ENCODE peak calls at places on chromosomes 5 and 9, in five cellular contexts. One of them, this sample, is unnamed.

GRCh38 chr9:126068534-126069230 is 257.9 kb upstream of the MVB12B start:
- DNase-seq in endothelial cell of umbilical vein: no peak
- DNase-seq in HCT116: no peak
- DNase-seq in HepG2: no peak
- DNase-seq in GM12878: no peak
- DNase-seq in this sample: no peak

GRCh38 chr9:8961186-8961666 is 1161.6 kb upstream of the DMAC1 start:
- DNase-seq in endothelial cell of umbilical vein: no peak
- DNase-seq in HCT116: no peak
- DNase-seq in HepG2: peak; percentile 97
- DNase-seq in GM12878: no peak
- DNase-seq in this sample: no peak

GRCh38 chr5:178832618-178833201 is 27.0 kb upstream of the ZNF354B start:
- DNase-seq in endothelial cell of umbilical vein: no peak
- DNase-seq in HCT116: peak; percentile 75
- DNase-seq in HepG2: no peak
- DNase-seq in GM12878: no peak
- DNase-seq in this sample: no peak

GRCh38 chr5:181035991-181036815 is 3.9 kb upstream of the BTNL9 start:
- DNase-seq in endothelial cell of umbilical vein: no peak
- DNase-seq in HCT116: no peak
- DNase-seq in HepG2: no peak
- DNase-seq in GM12878: no peak
- DNase-seq in this sample: no peak

GRCh38 chr5:82593481-82593880 is 315.3 kb upstream of the RPS23 start:
- DNase-seq in endothelial cell of umbilical vein: no peak
- DNase-seq in HCT116: no peak
- DNase-seq in HepG2: no peak
- DNase-seq in GM12878: no peak
- DNase-seq in this sample: no peak

GRCh38 chr5:172903790-172904189 is 55.4 kb upstream of the RPL26L1 start:
- DNase-seq in endothelial cell of umbilical vein: peak; percentile 84
- DNase-seq in HCT116: peak; percentile 7
- DNase-seq in HepG2: no peak
- DNase-seq in GM12878: no peak
- DNase-seq in this sample: peak; percentile 70

GRCh38 chr5:37111426-37112382 is 137.5 kb downstream of the CPLANE1 start:
- DNase-seq in endothelial cell of umbilical vein: no peak
- DNase-seq in HCT116: no peak
- DNase-seq in HepG2: no peak
- DNase-seq in GM12878: peak; percentile 64
- DNase-seq in this sample: no peak

GRCh38 chr5:58794875-58795274 is 212.0 kb downstream of the RAB3C start:
- DNase-seq in endothelial cell of umbilical vein: no peak
- DNase-seq in HCT116: no peak
- DNase-seq in HepG2: no peak
- DNase-seq in GM12878: peak; percentile 49
- DNase-seq in this sample: no peak

GRCh38 chr9:35756743-35757526 is 2.9 kb upstream of the MSMP start:
- DNase-seq in endothelial cell of umbilical vein: peak; percentile 84
- DNase-seq in HCT116: peak; percentile 38
- DNase-seq in HepG2: peak; percentile 62
- DNase-seq in GM12878: no peak
- DNase-seq in this sample: no peak

GRCh38 chr9:35070823-35071813 is 1.3 kb downstream of the VCP start:
- DNase-seq in endothelial cell of umbilical vein: peak; percentile 24
- DNase-seq in HCT116: no peak
- DNase-seq in HepG2: no peak
- DNase-seq in GM12878: no peak
- DNase-seq in this sample: no peak

GRCh38 chr9:75229605-75230332 is 141.5 kb downstream of the OSTF1 start:
- DNase-seq in endothelial cell of umbilical vein: peak; percentile 21
- DNase-seq in HCT116: peak; percentile 68
- DNase-seq in HepG2: peak; percentile 58
- DNase-seq in GM12878: no peak
- DNase-seq in this sample: no peak

GRCh38 chr5:139903450-139903804 is 107.8 kb downstream of the PSD2 start:
- DNase-seq in endothelial cell of umbilical vein: no peak
- DNase-seq in HCT116: no peak
- DNase-seq in HepG2: no peak
- DNase-seq in GM12878: no peak
- DNase-seq in this sample: no peak

GRCh38 chr9:33161589-33162132 is 5.5 kb downstream of the B4GALT1 start:
- DNase-seq in endothelial cell of umbilical vein: no peak
- DNase-seq in HCT116: peak; percentile 78
- DNase-seq in HepG2: no peak
- DNase-seq in GM12878: no peak
- DNase-seq in this sample: no peak

GRCh38 chr5:118937393-118938061 is 50.8 kb downstream of the DTWD2 start:
- DNase-seq in endothelial cell of umbilical vein: no peak
- DNase-seq in HCT116: no peak
- DNase-seq in HepG2: peak; percentile 43
- DNase-seq in GM12878: peak; percentile 5
- DNase-seq in this sample: no peak

GRCh38 chr9:136603901-136604816 is 58.3 kb upstream of the NOTCH1 start:
- DNase-seq in endothelial cell of umbilical vein: no peak
- DNase-seq in HCT116: no peak
- DNase-seq in HepG2: no peak
- DNase-seq in GM12878: no peak
- DNase-seq in this sample: no peak

GRCh38 chr9:16627967-16628366 is 242.5 kb downstream of the BNC2 start:
- DNase-seq in endothelial cell of umbilical vein: peak; percentile 92
- DNase-seq in HCT116: no peak
- DNase-seq in HepG2: no peak
- DNase-seq in GM12878: no peak
- DNase-seq in this sample: peak; percentile 90

GRCh38 chr5:146005723-146006122 is 69.3 kb downstream of the SH3RF2 start:
- DNase-seq in endothelial cell of umbilical vein: no peak
- DNase-seq in HCT116: no peak
- DNase-seq in HepG2: no peak
- DNase-seq in GM12878: no peak
- DNase-seq in this sample: no peak

GRCh38 chr9:131030239-131030977 is 21.4 kb downstream of the LAMC3 start:
- DNase-seq in endothelial cell of umbilical vein: no peak
- DNase-seq in HCT116: no peak
- DNase-seq in HepG2: no peak
- DNase-seq in GM12878: no peak
- DNase-seq in this sample: no peak

GRCh38 chr5:166486348-166486747 is 1805.1 kb upstream of the WWC1 start:
- DNase-seq in endothelial cell of umbilical vein: no peak
- DNase-seq in HCT116: no peak
- DNase-seq in HepG2: no peak
- DNase-seq in GM12878: no peak
- DNase-seq in this sample: no peak

GRCh38 chr5:126516133-126516532 is 78.9 kb downstream of the ALDH7A1 start:
- DNase-seq in endothelial cell of umbilical vein: no peak
- DNase-seq in HCT116: no peak
- DNase-seq in HepG2: no peak
- DNase-seq in GM12878: no peak
- DNase-seq in this sample: no peak

GRCh38 chr9:135587658-135588057 is 26.1 kb downstream of the PAEP start:
- DNase-seq in endothelial cell of umbilical vein: peak; percentile 31
- DNase-seq in HCT116: no peak
- DNase-seq in HepG2: no peak
- DNase-seq in GM12878: no peak
- DNase-seq in this sample: no peak

GRCh38 chr9:89314955-89315354 is 3.3 kb upstream of the SECISBP2 start:
- DNase-seq in endothelial cell of umbilical vein: no peak
- DNase-seq in HCT116: no peak
- DNase-seq in HepG2: no peak
- DNase-seq in GM12878: no peak
- DNase-seq in this sample: no peak

GRCh38 chr5:116532762-116533525 is 41.7 kb downstream of the SEMA6A start:
- DNase-seq in endothelial cell of umbilical vein: no peak
- DNase-seq in HCT116: no peak
- DNase-seq in HepG2: peak; percentile 97
- DNase-seq in GM12878: no peak
- DNase-seq in this sample: no peak

GRCh38 chr9:20339611-20340010 is 282.7 kb downstream of the MLLT3 start:
- DNase-seq in endothelial cell of umbilical vein: no peak
- DNase-seq in HCT116: no peak
- DNase-seq in HepG2: no peak
- DNase-seq in GM12878: no peak
- DNase-seq in this sample: no peak

GRCh38 chr9:136745389-136746218 is 2.7 kb downstream of the LCN6 start:
- DNase-seq in endothelial cell of umbilical vein: no peak
- DNase-seq in HCT116: no peak
- DNase-seq in HepG2: no peak
- DNase-seq in GM12878: no peak
- DNase-seq in this sample: no peak

GRCh38 chr9:93081081-93081529 is 14.9 kb upstream of the CARD19 start:
- DNase-seq in endothelial cell of umbilical vein: no peak
- DNase-seq in HCT116: no peak
- DNase-seq in HepG2: no peak
- DNase-seq in GM12878: no peak
- DNase-seq in this sample: no peak

GRCh38 chr5:173310861-173311515 is 17.2 kb downstream of the STC2 start:
- DNase-seq in endothelial cell of umbilical vein: no peak
- DNase-seq in HCT116: no peak
- DNase-seq in HepG2: no peak
- DNase-seq in GM12878: no peak
- DNase-seq in this sample: no peak

GRCh38 chr9:130537346-130538050 is 41.9 kb upstream of the FUBP3 start:
- DNase-seq in endothelial cell of umbilical vein: peak; percentile 42
- DNase-seq in HCT116: no peak
- DNase-seq in HepG2: no peak
- DNase-seq in GM12878: no peak
- DNase-seq in this sample: no peak

GRCh38 chr9:19935422-19935821 is 146.6 kb upstream of the SLC24A2 start:
- DNase-seq in endothelial cell of umbilical vein: no peak
- DNase-seq in HCT116: no peak
- DNase-seq in HepG2: no peak
- DNase-seq in GM12878: no peak
- DNase-seq in this sample: no peak

GRCh38 chr5:32520995-32521394 is 64.4 kb upstream of the SUB1 start:
- DNase-seq in endothelial cell of umbilical vein: no peak
- DNase-seq in HCT116: no peak
- DNase-seq in HepG2: no peak
- DNase-seq in GM12878: no peak
- DNase-seq in this sample: no peak

GRCh38 chr5:176543428-176544182 is 5.5 kb upstream of the CDHR2 start:
- DNase-seq in endothelial cell of umbilical vein: no peak
- DNase-seq in HCT116: no peak
- DNase-seq in HepG2: no peak
- DNase-seq in GM12878: no peak
- DNase-seq in this sample: no peak

GRCh38 chr5:83636141-83636540 is 84.5 kb downstream of the HAPLN1 start:
- DNase-seq in endothelial cell of umbilical vein: no peak
- DNase-seq in HCT116: no peak
- DNase-seq in HepG2: no peak
- DNase-seq in GM12878: no peak
- DNase-seq in this sample: no peak

GRCh38 chr5:93048858-93049257 is 532.2 kb downstream of the NR2F1-AS1 start:
- DNase-seq in endothelial cell of umbilical vein: no peak
- DNase-seq in HCT116: no peak
- DNase-seq in HepG2: no peak
- DNase-seq in GM12878: no peak
- DNase-seq in this sample: no peak
- TF ChIP-seq EZH2 in endothelial cell of umbilical vein: no peak
- TF ChIP-seq EZH2 in HCT116: no peak
- TF ChIP-seq EZH2 in HepG2: no peak
- TF ChIP-seq EZH2 in GM12878: no peak
- TF ChIP-seq EZH2 in this sample: no peak

GRCh38 chr5:167513383-167513782 is 778.1 kb upstream of the WWC1 start:
- DNase-seq in endothelial cell of umbilical vein: no peak
- DNase-seq in HCT116: no peak
- DNase-seq in HepG2: no peak
- DNase-seq in GM12878: no peak
- DNase-seq in this sample: no peak

GRCh38 chr5:167512111-167512510 is 779.3 kb upstream of the WWC1 start:
- DNase-seq in endothelial cell of umbilical vein: no peak
- DNase-seq in HCT116: no peak
- DNase-seq in HepG2: no peak
- DNase-seq in GM12878: no peak
- DNase-seq in this sample: no peak

GRCh38 chr5:167514461-167514860 is 777.0 kb upstream of the WWC1 start:
- DNase-seq in endothelial cell of umbilical vein: no peak
- DNase-seq in HCT116: no peak
- DNase-seq in HepG2: no peak
- DNase-seq in GM12878: no peak
- DNase-seq in this sample: no peak

DNA sequence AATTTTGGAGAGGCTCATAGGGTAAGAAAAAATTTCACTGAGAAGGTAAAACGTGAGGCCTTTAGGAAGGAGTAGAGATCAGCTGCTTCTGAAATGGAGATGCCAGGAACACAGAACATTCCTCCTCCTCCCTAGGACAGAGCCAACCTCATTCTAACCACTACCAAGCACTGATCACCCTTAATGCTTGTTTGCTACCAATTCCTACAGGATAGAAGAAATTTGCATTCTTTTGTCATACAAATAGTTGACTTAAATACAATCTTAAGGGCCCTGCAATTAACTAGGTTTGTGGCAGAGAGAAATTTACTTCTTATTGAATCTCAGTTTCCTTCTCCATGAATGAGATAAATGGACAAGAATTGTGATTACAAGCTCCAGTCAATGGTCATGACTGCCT is 780.2 kb upstream of the WWC1 start:
- DNase-seq in endothelial cell of umbilical vein: no peak
- DNase-seq in HCT116: no peak
- DNase-seq in HepG2: no peak
- DNase-seq in GM12878: no peak
- DNase-seq in this sample: no peak
- H3K27ac ChIP-seq in endothelial cell of umbilical vein: no peak overlapping the region
- H3K27ac ChIP-seq in HCT116: no peak overlapping the region
- H3K27ac ChIP-seq in HepG2: no peak overlapping the region
- H3K27ac ChIP-seq in GM12878: no peak overlapping the region
- H3K27ac ChIP-seq in this sample: no peak overlapping the region

DNA sequence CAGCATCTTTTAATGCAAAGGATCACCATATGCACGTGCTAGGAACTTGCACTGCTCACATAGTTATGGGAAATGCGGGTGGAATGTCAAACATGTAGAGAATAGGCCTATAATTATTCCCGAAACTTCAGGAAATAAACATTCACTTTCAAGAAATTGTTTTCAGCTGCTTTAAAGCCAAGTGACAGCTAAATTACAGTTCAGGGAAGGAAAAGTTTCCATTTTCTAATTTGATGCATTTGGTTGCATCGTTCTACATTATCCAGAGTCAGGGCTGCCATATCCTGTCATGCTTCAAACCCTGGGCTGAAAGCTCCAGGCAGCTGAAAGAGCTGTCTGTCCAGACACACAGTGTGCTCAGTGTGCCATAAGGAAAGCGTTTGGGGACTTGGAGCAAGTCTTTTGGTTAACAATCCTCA is 518.1 kb downstream of the CSNK1G3 start:
- DNase-seq in endothelial cell of umbilical vein: no peak
- DNase-seq in HCT116: no peak
- DNase-seq in HepG2: no peak
- DNase-seq in GM12878: no peak
- DNase-seq in this sample: no peak
- TF ChIP-seq POLR2AphosphoS5 in endothelial cell of umbilical vein: no peak
- TF ChIP-seq POLR2AphosphoS5 in HCT116: no peak
- TF ChIP-seq POLR2AphosphoS5 in HepG2: no peak
- TF ChIP-seq POLR2AphosphoS5 in GM12878: no peak
- TF ChIP-seq POLR2AphosphoS5 in this sample: no peak

DNA sequence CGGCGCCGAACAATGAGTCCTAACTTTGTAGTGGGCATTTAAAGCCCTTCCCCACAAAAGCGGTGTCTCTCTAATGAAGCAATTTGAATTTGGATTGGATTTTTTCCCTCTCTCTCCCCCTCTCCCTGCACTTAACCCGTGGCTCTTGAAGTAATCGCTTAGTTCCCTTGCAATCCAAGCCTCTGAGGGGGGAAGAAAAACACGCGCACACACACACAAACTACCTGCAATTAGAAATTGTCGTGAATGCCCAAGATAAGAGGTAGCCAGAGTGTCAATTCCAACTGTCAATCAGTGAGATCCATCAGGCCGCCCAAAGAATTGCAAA is 1.2 kb downstream of the LHX6 start:
- DNase-seq in endothelial cell of umbilical vein: no peak
- DNase-seq in HCT116: no peak
- DNase-seq in HepG2: no peak
- DNase-seq in GM12878: no peak
- DNase-seq in this sample: no peak
- TF ChIP-seq EZH2 in endothelial cell of umbilical vein: no peak
- TF ChIP-seq EZH2 in HCT116: no peak
- TF ChIP-seq EZH2 in HepG2: no peak
- TF ChIP-seq EZH2 in GM12878: no peak
- TF ChIP-seq EZH2 in this sample: no peak

This sample was measured in SK-N-MC.